ENCODE peak calls at places on chromosomes 2 and 18, in four cellular contexts. One of them, this sample, is unnamed.

GRCh38 chr18:50143295-50143694 is 51.7 kb downstream of the MYO5B start:
- DNase-seq in HepG2: no peak
- DNase-seq in GM12878: no peak
- DNase-seq in WTC11: no peak
- DNase-seq in this sample: no peak

GRCh38 chr2:205364261-205364660 is 318.0 kb upstream of the NRP2 start:
- DNase-seq in GM12878: no peak
- DNase-seq in HepG2: no peak
- DNase-seq in WTC11: no peak
- DNase-seq in this sample: no peak

GRCh38 chr2:49278561-49278960 is 124.2 kb upstream of the FSHR start:
- DNase-seq in WTC11: no peak
- DNase-seq in HepG2: no peak
- DNase-seq in GM12878: no peak
- DNase-seq in this sample: no peak

GRCh38 chr2:127706215-127706990 is 5.1 kb downstream of the SFT2D3 start:
- DNase-seq in WTC11: no peak
- DNase-seq in HepG2: no peak
- DNase-seq in GM12878: no peak
- DNase-seq in this sample: no peak

GRCh38 chr2:46847185-46847710 is 68.4 kb downstream of the MCFD2 start:
- DNase-seq in GM12878: no peak
- DNase-seq in WTC11: no peak
- DNase-seq in HepG2: peak
- DNase-seq in this sample: no peak

GRCh38 chr2:47819834-47820233 is 36.9 kb downstream of the MSH6 start:
- DNase-seq in WTC11: no peak
- DNase-seq in GM12878: no peak
- DNase-seq in HepG2: no peak
- DNase-seq in this sample: no peak

GRCh38 chr2:238107525-238108422 is 7.6 kb downstream of the ESPNL start:
- DNase-seq in GM12878: peak
- DNase-seq in HepG2: peak
- DNase-seq in WTC11: peak
- DNase-seq in this sample: no peak

GRCh38 chr2:9675369-9676351 is 44.9 kb upstream of the YWHAQ start:
- DNase-seq in GM12878: no peak
- DNase-seq in HepG2: no peak
- DNase-seq in WTC11: no peak
- DNase-seq in this sample: no peak

GRCh38 chr18:27135504-27136207 is 49.5 kb downstream of the CHST9 start:
- DNase-seq in HepG2: no peak
- DNase-seq in GM12878: no peak
- DNase-seq in WTC11: no peak
- DNase-seq in this sample: no peak

GRCh38 chr2:175877845-175878563 is 124.1 kb downstream of the LNPK start:
- DNase-seq in HepG2: no peak
- DNase-seq in WTC11: no peak
- DNase-seq in GM12878: no peak
- DNase-seq in this sample: no peak

GRCh38 chr18:40179647-40180175 is 1775.3 kb upstream of the PIK3C3 start:
- DNase-seq in HepG2: no peak
- DNase-seq in GM12878: no peak
- DNase-seq in WTC11: no peak
- DNase-seq in this sample: no peak

GRCh38 chr2:198641161-198641560 is 816.6 kb downstream of the SATB2 start:
- DNase-seq in HepG2: no peak
- DNase-seq in WTC11: no peak
- DNase-seq in GM12878: no peak
- DNase-seq in this sample: no peak

GRCh38 chr18:30763913-30764350 is 278.6 kb downstream of the DSC3 start:
- DNase-seq in HepG2: no peak
- DNase-seq in GM12878: no peak
- DNase-seq in WTC11: no peak
- DNase-seq in this sample: no peak

GRCh38 chr18:13393338-13393737 is 174.8 kb downstream of the LDLRAD4 start:
- DNase-seq in HepG2: no peak
- DNase-seq in WTC11: no peak
- DNase-seq in GM12878: no peak
- DNase-seq in this sample: no peak

GRCh38 chr2:47014564-47015051 is 99.0 kb upstream of the MCFD2 start:
- DNase-seq in WTC11: no peak
- DNase-seq in GM12878: no peak
- DNase-seq in HepG2: no peak
- DNase-seq in this sample: no peak

GRCh38 chr2:182426082-182426914 is 538 bp downstream of the PDE1A start:
- DNase-seq in HepG2: no peak
- DNase-seq in GM12878: no peak
- DNase-seq in WTC11: no peak
- DNase-seq in this sample: no peak

GRCh38 chr2:85503168-85503610 is 35.8 kb upstream of the MAT2A start:
- DNase-seq in HepG2: peak
- DNase-seq in WTC11: no peak
- DNase-seq in GM12878: no peak
- DNase-seq in this sample: no peak

GRCh38 chr2:28343184-28343942 is 49.3 kb upstream of the FOSL2 start:
- DNase-seq in WTC11: no peak
- DNase-seq in HepG2: no peak
- DNase-seq in GM12878: no peak
- DNase-seq in this sample: no peak

GRCh38 chr2:130727286-130727924 is 1.5 kb upstream of the GPR148 start:
- DNase-seq in GM12878: peak
- DNase-seq in WTC11: peak
- DNase-seq in HepG2: no peak
- DNase-seq in this sample: peak

DNA sequence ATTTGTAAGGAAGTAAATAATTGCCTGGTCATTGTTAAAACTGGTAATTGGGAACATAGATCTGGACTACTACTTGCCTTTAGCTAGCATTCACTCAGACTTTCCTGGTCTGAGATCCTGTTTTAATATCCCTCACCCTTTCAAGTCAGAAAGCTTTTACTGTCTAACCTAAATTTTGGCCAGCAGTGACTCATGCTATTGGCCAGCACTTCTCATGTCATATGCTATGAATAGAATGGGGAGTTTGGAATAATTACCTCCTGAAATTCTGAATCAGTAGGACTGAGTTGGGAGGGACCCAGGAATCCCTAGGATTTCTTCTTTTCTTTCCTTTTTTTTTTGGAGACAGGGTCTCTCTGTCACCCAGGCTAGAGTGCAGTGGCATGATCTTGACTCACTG is 19.3 kb downstream of the STK36 start:
- DNase-seq in GM12878: no peak
- DNase-seq in HepG2: no peak
- DNase-seq in WTC11: no peak
- DNase-seq in this sample: no peak
- TF ChIP-seq ETV6 in GM12878: no peak
- TF ChIP-seq ETV6 in HepG2: no peak
- TF ChIP-seq ETV6 in WTC11: no peak
- TF ChIP-seq ETV6 in this sample: no peak

DNA sequence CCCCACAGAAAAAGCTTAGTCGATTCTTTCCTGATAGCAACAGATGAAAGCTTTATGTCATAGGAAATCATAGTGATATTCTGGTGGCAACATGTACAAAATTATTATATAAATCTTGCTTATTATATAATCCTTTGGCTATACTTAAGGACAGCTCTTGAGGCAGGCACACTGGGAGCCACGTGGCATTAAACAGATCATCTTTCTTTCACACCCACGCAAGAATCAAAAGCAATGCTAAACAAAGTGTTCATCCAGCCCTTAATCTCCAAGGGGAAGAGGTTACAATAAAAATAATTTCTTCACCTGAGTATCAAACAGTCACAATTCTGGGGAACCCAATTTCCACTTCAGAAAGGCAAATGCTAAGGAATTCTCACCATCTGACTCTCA is 57.8 kb downstream of the CYB5A start:
- DNase-seq in WTC11: no peak
- DNase-seq in HepG2: no peak
- DNase-seq in GM12878: no peak
- DNase-seq in this sample: no peak
- TF ChIP-seq ETV6 in WTC11: no peak
- TF ChIP-seq ETV6 in HepG2: no peak
- TF ChIP-seq ETV6 in GM12878: no peak
- TF ChIP-seq ETV6 in this sample: no peak

GRCh38 chr18:47809420-47809819 is 121.0 kb downstream of the SMAD2 start:
- DNase-seq in GM12878: no peak
- DNase-seq in WTC11: no peak
- DNase-seq in HepG2: no peak
- DNase-seq in this sample: no peak
- TF ChIP-seq ETV6 in GM12878: no peak
- TF ChIP-seq ETV6 in WTC11: no peak
- TF ChIP-seq ETV6 in HepG2: no peak
- TF ChIP-seq ETV6 in this sample: no peak

DNA sequence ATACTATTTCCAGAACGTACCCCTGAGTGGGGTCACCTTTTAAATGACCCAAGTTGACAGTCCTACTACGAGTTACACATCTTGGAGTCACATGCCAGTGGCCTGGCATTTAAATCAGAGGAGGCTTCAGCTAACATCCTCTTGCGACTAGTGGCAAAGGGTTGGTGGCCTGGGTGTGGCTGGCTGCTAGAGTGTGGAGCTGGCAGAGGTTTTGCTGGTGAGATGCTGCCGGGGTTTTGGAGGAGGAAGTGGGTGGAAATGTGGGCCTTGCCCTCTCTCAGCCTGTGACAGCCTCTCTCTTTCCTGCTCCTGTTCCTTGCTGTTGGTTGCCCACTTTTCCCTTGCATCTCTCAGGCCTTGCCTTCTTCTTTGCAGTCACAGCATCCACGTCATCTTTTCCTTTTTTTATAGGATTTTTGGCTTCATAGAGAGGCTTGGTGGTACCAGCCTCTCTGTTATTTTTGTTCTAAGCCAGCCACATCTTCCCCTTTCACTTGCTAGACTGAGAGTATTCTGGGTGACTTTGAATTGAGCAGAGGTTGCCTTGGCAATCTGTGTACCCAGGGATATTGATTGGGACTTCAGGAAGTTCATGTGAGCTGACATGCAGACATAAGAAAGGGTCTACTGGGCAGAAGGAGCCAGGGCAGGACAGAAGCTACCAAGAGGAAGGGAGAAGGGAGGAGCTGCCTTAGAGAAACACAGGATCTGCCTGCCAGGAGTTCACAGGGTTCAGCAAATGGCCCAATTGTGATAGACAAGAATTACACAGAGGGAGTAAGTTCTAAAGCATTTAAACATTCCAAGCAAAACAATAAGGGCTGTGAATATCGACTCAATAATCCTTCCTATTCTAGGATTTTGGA is 55.4 kb downstream of the CDC42EP3 start:
- DNase-seq in HepG2: no peak
- DNase-seq in GM12878: no peak
- DNase-seq in WTC11: no peak
- DNase-seq in this sample: no peak
- TF ChIP-seq ETV6 in HepG2: no peak
- TF ChIP-seq ETV6 in GM12878: no peak
- TF ChIP-seq ETV6 in WTC11: no peak
- TF ChIP-seq ETV6 in this sample: no peak

GRCh38 chr2:31832363-31832762 is 178.4 kb downstream of the MEMO1 start:
- DNase-seq in HepG2: no peak
- DNase-seq in GM12878: no peak
- DNase-seq in WTC11: no peak
- DNase-seq in this sample: no peak

GRCh38 chr2:31828891-31829290 is 181.9 kb downstream of the MEMO1 start:
- DNase-seq in HepG2: no peak
- DNase-seq in WTC11: no peak
- DNase-seq in GM12878: no peak
- DNase-seq in this sample: no peak

GRCh38 chr2:31835450-31835849 is 175.4 kb downstream of the MEMO1 start:
- DNase-seq in GM12878: no peak
- DNase-seq in HepG2: no peak
- DNase-seq in WTC11: no peak
- DNase-seq in this sample: no peak

GRCh38 chr2:31831585-31831984 is 179.2 kb downstream of the MEMO1 start:
- DNase-seq in GM12878: no peak
- DNase-seq in WTC11: no peak
- DNase-seq in HepG2: no peak
- DNase-seq in this sample: no peak
- TF ChIP-seq ETV6 in GM12878: no peak
- TF ChIP-seq ETV6 in WTC11: no peak
- TF ChIP-seq ETV6 in HepG2: no peak
- TF ChIP-seq ETV6 in this sample: no peak

This sample was measured in K562.